ENCODE peak calls at places on chromosomes 3 and 15, in six cellular contexts. One of them, this sample, is unnamed.

GRCh38 chr3:46862689-46863020 is 589 bp downstream of the MYL3 start:
- DNase-seq in Calu3: no peak
- DNase-seq in fibroblast of mammary gland: no peak
- DNase-seq in kidney tubule cell: no peak
- DNase-seq in stimulated activated CD4-positive, alpha-beta T cell treated with anti-CD3 and anti-CD28 coated beads, Interleukin-4, amount 100 ng/mL, for 48 hours: no peak
- DNase-seq in HFFc6: no peak
- DNase-seq in this sample: no peak

GRCh38 chr15:51162865-51163762 is 68.4 kb upstream of the TNFAIP8L3 start:
- DNase-seq in Calu3: peak
- DNase-seq in fibroblast of mammary gland: peak
- DNase-seq in kidney tubule cell: peak
- DNase-seq in stimulated activated CD4-positive, alpha-beta T cell treated with anti-CD3 and anti-CD28 coated beads, Interleukin-4, amount 100 ng/mL, for 48 hours: peak
- DNase-seq in HFFc6: peak
- DNase-seq in this sample: peak

GRCh38 chr3:122019493-122019892 is 2.6 kb downstream of the ILDR1 start:
- DNase-seq in Calu3: no peak
- DNase-seq in fibroblast of mammary gland: no peak
- DNase-seq in kidney tubule cell: no peak
- DNase-seq in stimulated activated CD4-positive, alpha-beta T cell treated with anti-CD3 and anti-CD28 coated beads, Interleukin-4, amount 100 ng/mL, for 48 hours: no peak
- DNase-seq in HFFc6: no peak
- DNase-seq in this sample: no peak

GRCh38 chr3:3745693-3746092 is 53.5 kb upstream of the LRRN1 start:
- DNase-seq in Calu3: no peak
- DNase-seq in fibroblast of mammary gland: no peak
- DNase-seq in kidney tubule cell: no peak
- DNase-seq in stimulated activated CD4-positive, alpha-beta T cell treated with anti-CD3 and anti-CD28 coated beads, Interleukin-4, amount 100 ng/mL, for 48 hours: no peak
- DNase-seq in HFFc6: no peak
- DNase-seq in this sample: no peak

GRCh38 chr15:79430901-79431635 is 1.1 kb upstream of the MINAR1 start:
- DNase-seq in Calu3: no peak
- DNase-seq in fibroblast of mammary gland: no peak
- DNase-seq in kidney tubule cell: no peak
- DNase-seq in stimulated activated CD4-positive, alpha-beta T cell treated with anti-CD3 and anti-CD28 coated beads, Interleukin-4, amount 100 ng/mL, for 48 hours: no peak
- DNase-seq in HFFc6: no peak
- DNase-seq in this sample: no peak

GRCh38 chr3:50132421-50133282 is 22.5 kb upstream of the SEMA3F start:
- DNase-seq in Calu3: no peak
- DNase-seq in fibroblast of mammary gland: no peak
- DNase-seq in kidney tubule cell: no peak
- DNase-seq in stimulated activated CD4-positive, alpha-beta T cell treated with anti-CD3 and anti-CD28 coated beads, Interleukin-4, amount 100 ng/mL, for 48 hours: no peak
- DNase-seq in HFFc6: no peak
- DNase-seq in this sample: no peak

GRCh38 chr15:66171891-66172290 is 81.7 kb downstream of the MEGF11 start:
- DNase-seq in Calu3: no peak
- DNase-seq in fibroblast of mammary gland: no peak
- DNase-seq in kidney tubule cell: no peak
- DNase-seq in stimulated activated CD4-positive, alpha-beta T cell treated with anti-CD3 and anti-CD28 coated beads, Interleukin-4, amount 100 ng/mL, for 48 hours: no peak
- DNase-seq in HFFc6: no peak
- DNase-seq in this sample: no peak

GRCh38 chr3:55160241-55160877 is 232.5 kb upstream of the LRTM1 start:
- DNase-seq in Calu3: no peak
- DNase-seq in fibroblast of mammary gland: peak
- DNase-seq in kidney tubule cell: peak
- DNase-seq in stimulated activated CD4-positive, alpha-beta T cell treated with anti-CD3 and anti-CD28 coated beads, Interleukin-4, amount 100 ng/mL, for 48 hours: no peak
- DNase-seq in HFFc6: peak
- DNase-seq in this sample: peak

GRCh38 chr3:141618511-141618910 is 119.6 kb upstream of the RNF7 start:
- DNase-seq in Calu3: no peak
- DNase-seq in fibroblast of mammary gland: no peak
- DNase-seq in kidney tubule cell: no peak
- DNase-seq in stimulated activated CD4-positive, alpha-beta T cell treated with anti-CD3 and anti-CD28 coated beads, Interleukin-4, amount 100 ng/mL, for 48 hours: no peak
- DNase-seq in HFFc6: no peak
- DNase-seq in this sample: no peak

GRCh38 chr3:174767853-174768382 is 91.2 kb upstream of the NAALADL2 start:
- DNase-seq in Calu3: no peak
- DNase-seq in fibroblast of mammary gland: peak
- DNase-seq in kidney tubule cell: no peak
- DNase-seq in stimulated activated CD4-positive, alpha-beta T cell treated with anti-CD3 and anti-CD28 coated beads, Interleukin-4, amount 100 ng/mL, for 48 hours: no peak
- DNase-seq in HFFc6: no peak
- DNase-seq in this sample: peak

GRCh38 chr15:99181544-99181943 is 67.8 kb downstream of the TTC23 start:
- DNase-seq in Calu3: no peak
- DNase-seq in fibroblast of mammary gland: peak
- DNase-seq in kidney tubule cell: no peak
- DNase-seq in stimulated activated CD4-positive, alpha-beta T cell treated with anti-CD3 and anti-CD28 coated beads, Interleukin-4, amount 100 ng/mL, for 48 hours: no peak
- DNase-seq in HFFc6: no peak
- DNase-seq in this sample: no peak

GRCh38 chr3:172355836-172356235 is 92.4 kb downstream of the GHSR start:
- DNase-seq in Calu3: no peak
- DNase-seq in fibroblast of mammary gland: peak
- DNase-seq in kidney tubule cell: peak
- DNase-seq in stimulated activated CD4-positive, alpha-beta T cell treated with anti-CD3 and anti-CD28 coated beads, Interleukin-4, amount 100 ng/mL, for 48 hours: no peak
- DNase-seq in HFFc6: peak
- DNase-seq in this sample: peak

GRCh38 chr3:31680072-31680870 is 147.5 kb downstream of the STT3B start:
- DNase-seq in Calu3: no peak
- DNase-seq in fibroblast of mammary gland: no peak
- DNase-seq in kidney tubule cell: no peak
- DNase-seq in stimulated activated CD4-positive, alpha-beta T cell treated with anti-CD3 and anti-CD28 coated beads, Interleukin-4, amount 100 ng/mL, for 48 hours: no peak
- DNase-seq in HFFc6: no peak
- DNase-seq in this sample: no peak

GRCh38 chr3:82022836-82023235 is 261.4 kb upstream of the GBE1 start:
- DNase-seq in Calu3: no peak
- DNase-seq in fibroblast of mammary gland: no peak
- DNase-seq in kidney tubule cell: no peak
- DNase-seq in stimulated activated CD4-positive, alpha-beta T cell treated with anti-CD3 and anti-CD28 coated beads, Interleukin-4, amount 100 ng/mL, for 48 hours: no peak
- DNase-seq in HFFc6: no peak
- DNase-seq in this sample: no peak

GRCh38 chr3:146020969-146021368 is 140.0 kb downstream of the PLOD2 start:
- DNase-seq in Calu3: no peak
- DNase-seq in fibroblast of mammary gland: peak
- DNase-seq in kidney tubule cell: no peak
- DNase-seq in stimulated activated CD4-positive, alpha-beta T cell treated with anti-CD3 and anti-CD28 coated beads, Interleukin-4, amount 100 ng/mL, for 48 hours: no peak
- DNase-seq in HFFc6: no peak
- DNase-seq in this sample: no peak

GRCh38 chr3:133488785-133489367 is 84.6 kb upstream of the CDV3 start:
- DNase-seq in Calu3: peak
- DNase-seq in fibroblast of mammary gland: peak
- DNase-seq in kidney tubule cell: peak
- DNase-seq in stimulated activated CD4-positive, alpha-beta T cell treated with anti-CD3 and anti-CD28 coated beads, Interleukin-4, amount 100 ng/mL, for 48 hours: no peak
- DNase-seq in HFFc6: peak
- DNase-seq in this sample: peak

GRCh38 chr15:39304931-39305728 is 275.7 kb upstream of the THBS1 start:
- DNase-seq in Calu3: no peak
- DNase-seq in fibroblast of mammary gland: no peak
- DNase-seq in kidney tubule cell: no peak
- DNase-seq in stimulated activated CD4-positive, alpha-beta T cell treated with anti-CD3 and anti-CD28 coated beads, Interleukin-4, amount 100 ng/mL, for 48 hours: no peak
- DNase-seq in HFFc6: peak
- DNase-seq in this sample: no peak

GRCh38 chr15:41866263-41866703 is 27.6 kb downstream of the SPTBN5 start:
- DNase-seq in Calu3: no peak
- DNase-seq in fibroblast of mammary gland: no peak
- DNase-seq in kidney tubule cell: no peak
- DNase-seq in stimulated activated CD4-positive, alpha-beta T cell treated with anti-CD3 and anti-CD28 coated beads, Interleukin-4, amount 100 ng/mL, for 48 hours: no peak
- DNase-seq in HFFc6: no peak
- DNase-seq in this sample: no peak

GRCh38 chr3:182490601-182491485 is 302.5 kb upstream of the ATP11B start:
- DNase-seq in Calu3: peak
- DNase-seq in fibroblast of mammary gland: peak
- DNase-seq in kidney tubule cell: peak
- DNase-seq in stimulated activated CD4-positive, alpha-beta T cell treated with anti-CD3 and anti-CD28 coated beads, Interleukin-4, amount 100 ng/mL, for 48 hours: no peak
- DNase-seq in HFFc6: no peak
- DNase-seq in this sample: peak

GRCh38 chr15:74725845-74726773 is 781 bp upstream of the CYP1A1 start:
- DNase-seq in Calu3: peak
- DNase-seq in fibroblast of mammary gland: no peak
- DNase-seq in kidney tubule cell: no peak
- DNase-seq in stimulated activated CD4-positive, alpha-beta T cell treated with anti-CD3 and anti-CD28 coated beads, Interleukin-4, amount 100 ng/mL, for 48 hours: peak
- DNase-seq in HFFc6: no peak
- DNase-seq in this sample: no peak

GRCh38 chr3:53144446-53144845 is 14.2 kb upstream of the RFT1 start:
- DNase-seq in Calu3: no peak
- DNase-seq in fibroblast of mammary gland: no peak
- DNase-seq in kidney tubule cell: no peak
- DNase-seq in stimulated activated CD4-positive, alpha-beta T cell treated with anti-CD3 and anti-CD28 coated beads, Interleukin-4, amount 100 ng/mL, for 48 hours: no peak
- DNase-seq in HFFc6: no peak
- DNase-seq in this sample: no peak

GRCh38 chr15:33242165-33242564 is 47.7 kb upstream of the FMN1 start:
- DNase-seq in Calu3: peak
- DNase-seq in fibroblast of mammary gland: peak
- DNase-seq in kidney tubule cell: peak
- DNase-seq in stimulated activated CD4-positive, alpha-beta T cell treated with anti-CD3 and anti-CD28 coated beads, Interleukin-4, amount 100 ng/mL, for 48 hours: peak
- DNase-seq in HFFc6: peak
- DNase-seq in this sample: peak

GRCh38 chr15:90078965-90079364 is 23.3 kb downstream of the IDH2 start:
- DNase-seq in Calu3: no peak
- DNase-seq in fibroblast of mammary gland: no peak
- DNase-seq in kidney tubule cell: no peak
- DNase-seq in stimulated activated CD4-positive, alpha-beta T cell treated with anti-CD3 and anti-CD28 coated beads, Interleukin-4, amount 100 ng/mL, for 48 hours: no peak
- DNase-seq in HFFc6: no peak
- DNase-seq in this sample: no peak

GRCh38 chr3:145750657-145751056 is 410.3 kb downstream of the PLOD2 start:
- DNase-seq in Calu3: no peak
- DNase-seq in fibroblast of mammary gland: no peak
- DNase-seq in kidney tubule cell: no peak
- DNase-seq in stimulated activated CD4-positive, alpha-beta T cell treated with anti-CD3 and anti-CD28 coated beads, Interleukin-4, amount 100 ng/mL, for 48 hours: no peak
- DNase-seq in HFFc6: no peak
- DNase-seq in this sample: no peak

GRCh38 chr15:38130200-38130567 is 122.5 kb upstream of the SPRED1 start:
- DNase-seq in Calu3: no peak
- DNase-seq in fibroblast of mammary gland: no peak
- DNase-seq in kidney tubule cell: no peak
- DNase-seq in stimulated activated CD4-positive, alpha-beta T cell treated with anti-CD3 and anti-CD28 coated beads, Interleukin-4, amount 100 ng/mL, for 48 hours: no peak
- DNase-seq in HFFc6: no peak
- DNase-seq in this sample: no peak

GRCh38 chr3:53804697-53805462 is 41.3 kb downstream of the CHDH start:
- DNase-seq in Calu3: peak
- DNase-seq in fibroblast of mammary gland: peak
- DNase-seq in kidney tubule cell: peak
- DNase-seq in stimulated activated CD4-positive, alpha-beta T cell treated with anti-CD3 and anti-CD28 coated beads, Interleukin-4, amount 100 ng/mL, for 48 hours: no peak
- DNase-seq in HFFc6: peak
- DNase-seq in this sample: peak

GRCh38 chr3:46235425-46235824 is 6.8 kb upstream of the CCR3 start:
- DNase-seq in Calu3: no peak
- DNase-seq in fibroblast of mammary gland: no peak
- DNase-seq in kidney tubule cell: no peak
- DNase-seq in stimulated activated CD4-positive, alpha-beta T cell treated with anti-CD3 and anti-CD28 coated beads, Interleukin-4, amount 100 ng/mL, for 48 hours: no peak
- DNase-seq in HFFc6: no peak
- DNase-seq in this sample: no peak

GRCh38 chr3:32794487-32795308 is 23.1 kb upstream of the TRIM71 start:
- DNase-seq in Calu3: no peak
- DNase-seq in fibroblast of mammary gland: peak
- DNase-seq in kidney tubule cell: peak
- DNase-seq in stimulated activated CD4-positive, alpha-beta T cell treated with anti-CD3 and anti-CD28 coated beads, Interleukin-4, amount 100 ng/mL, for 48 hours: no peak
- DNase-seq in HFFc6: peak
- DNase-seq in this sample: no peak

This sample was measured in astrocyte of the spinal cord.